ENCODE peak calls at places on chromosome 10, in nine cellular contexts. J, S, B, O, T, E, K, R and Y are unnamed samples.

GRCh38 chr10:44994752-44995530 is 5.8 kb upstream of the ZNF22 start:
- DNase-seq in J (no peak), S (no peak), B (no peak), O (no peak), T (peak), E (no peak), K (no peak), R (peak), Y (no peak)

GRCh38 chr10:107966817-107967216 is 802.3 kb upstream of the SORCS1 start:
- DNase-seq in J (no peak), S (no peak), B (no peak), O (no peak), T (no peak), E (no peak), K (no peak), R (no peak), Y (no peak)

GRCh38 chr10:96794786-96795733 is 37.0 kb upstream of the LCOR start:
- DNase-seq in J (no peak), S (no peak), B (no peak), O (no peak), T (no peak), E (no peak), K (no peak), R (no peak), Y (no peak)

GRCh38 chr10:11654659-11655058 is 43.2 kb upstream of the USP6NL start:
- DNase-seq in J (no peak), S (no peak), B (no peak), O (no peak), T (peak), E (no peak), K (no peak), R (no peak), Y (no peak)

GRCh38 chr10:102678842-102679289 is 34.6 kb downstream of the TRIM8 start:
- DNase-seq in J (peak), S (no peak), B (no peak), O (no peak), T (no peak), E (peak), K (peak), R (peak), Y (peak)

GRCh38 chr10:123997486-123998196 is 95.8 kb downstream of the CHST15 start:
- DNase-seq in J (peak), S (peak), B (peak), O (no peak), T (peak), E (peak), K (peak), R (no peak), Y (no peak)

GRCh38 chr10:9302142-9302746 is 1247.8 kb downstream of the GATA3 start:
- DNase-seq in J (no peak), S (no peak), B (peak), O (no peak), T (no peak), E (no peak), K (no peak), R (no peak), Y (no peak)

GRCh38 chr10:95282115-95282514 is 8.7 kb downstream of the PDLIM1 start:
- DNase-seq in J (no peak), S (no peak), B (no peak), O (no peak), T (no peak), E (no peak), K (no peak), R (no peak), Y (no peak)

GRCh38 chr10:21364196-21365114 is 161.0 kb downstream of the SKIDA1 start:
- DNase-seq in J (no peak), S (peak), B (peak), O (no peak), T (no peak), E (no peak), K (no peak), R (no peak), Y (no peak)

GRCh38 chr10:87861566-87861952 is 1.8 kb downstream of the KLLN start:
- DNase-seq in J (no peak), S (peak), B (peak), O (peak), T (peak), E (peak), K (peak), R (peak), Y (peak)

GRCh38 chr10:11870461-11870780 is 47.3 kb downstream of the PROSER2 start:
- DNase-seq in J (no peak), S (no peak), B (no peak), O (no peak), T (no peak), E (no peak), K (no peak), R (peak), Y (no peak)

GRCh38 chr10:90288403-90288933 is 569.4 kb downstream of the HTR7 start:
- DNase-seq in J (no peak), S (no peak), B (peak), O (no peak), T (no peak), E (no peak), K (no peak), R (no peak), Y (no peak)

GRCh38 chr10:391304-391703 is 256.0 kb downstream of the ZMYND11 start:
- DNase-seq in J (peak), S (no peak), B (no peak), O (no peak), T (no peak), E (no peak), K (no peak), R (no peak), Y (no peak)

GRCh38 chr10:79360499-79361342 is 13.5 kb downstream of the PPIF start:
- DNase-seq in J (no peak), S (peak), B (no peak), O (no peak), T (peak), E (no peak), K (no peak), R (no peak), Y (no peak)

GRCh38 chr10:64082083-64082482 is 560.9 kb downstream of the REEP3 start:
- DNase-seq in J (no peak), S (no peak), B (no peak), O (no peak), T (no peak), E (no peak), K (no peak), R (no peak), Y (no peak)

GRCh38 chr10:118968071-118968470 is 61.4 kb upstream of the NANOS1 start:
- DNase-seq in J (no peak), S (no peak), B (no peak), O (no peak), T (no peak), E (no peak), K (no peak), R (peak), Y (no peak)

GRCh38 chr10:118968482-118968881 is 61.0 kb upstream of the NANOS1 start:
- DNase-seq in J (peak), S (no peak), B (no peak), O (no peak), T (no peak), E (no peak), K (no peak), R (no peak), Y (no peak)

GRCh38 chr10:118966131-118967125 is 63.1 kb upstream of the NANOS1 start:
- DNase-seq in J (peak), S (no peak), B (no peak), O (no peak), T (peak), E (no peak), K (no peak), R (no peak), Y (no peak)

GRCh38 chr10:118965636-118966035 is 63.9 kb upstream of the NANOS1 start:
- DNase-seq in J (no peak), S (no peak), B (no peak), O (no peak), T (peak), E (no peak), K (no peak), R (peak), Y (no peak)

GRCh38 chr10:118967160-118967559 is 62.4 kb upstream of the NANOS1 start:
- DNase-seq in J (no peak), S (no peak), B (no peak), O (no peak), T (peak), E (no peak), K (no peak), R (no peak), Y (no peak)
- H3K27ac ChIP-seq in J (no peak), S (no peak), B (no peak), O (no peak), T (no peak), E (no peak), K (no peak), R (peak), Y (no peak)

DNA sequence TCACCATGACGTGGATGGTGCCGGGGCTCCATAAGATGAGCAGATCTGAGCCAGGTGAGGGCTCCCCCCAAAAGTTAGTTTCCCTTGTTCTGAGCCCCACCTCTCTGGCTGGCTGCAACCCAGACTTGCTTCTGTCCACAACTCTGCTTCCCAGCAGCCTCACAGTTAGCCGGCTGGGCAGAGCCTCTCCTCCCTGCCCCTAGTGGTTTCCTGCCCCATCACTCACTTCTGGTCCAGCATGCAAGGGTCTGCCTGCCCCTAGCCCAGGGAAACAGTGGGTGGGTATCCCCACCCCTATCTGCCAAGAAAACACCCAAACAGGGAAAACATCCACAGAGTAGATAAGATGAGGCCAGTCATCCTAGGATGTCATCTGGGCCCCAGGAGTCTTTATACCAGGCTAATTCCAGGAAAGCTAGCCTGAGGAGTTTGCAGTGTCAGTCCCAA is 342.0 kb downstream of the GRID1 start:
- DNase-seq in J (peak), S (no peak), B (no peak), O (no peak), T (no peak), E (no peak), K (no peak), R (no peak), Y (no peak)
- TF ChIP-seq CTCF in J (no peak), S (no peak), B (no peak), O (no peak), T (no peak), E (no peak), K (no peak), R (no peak), Y (no peak)

GRCh38 chr10:93222876-93223275 is 149.2 kb downstream of the CYP26A1 start:
- DNase-seq in J (no peak), S (no peak), B (no peak), O (no peak), T (no peak), E (no peak), K (no peak), R (no peak), Y (no peak)

GRCh38 chr10:93223336-93223735 is 149.6 kb downstream of the CYP26A1 start:
- DNase-seq in J (no peak), S (no peak), B (no peak), O (no peak), T (no peak), E (no peak), K (no peak), R (no peak), Y (no peak)

GRCh38 chr10:93226619-93227018 is 152.9 kb downstream of the CYP26A1 start:
- DNase-seq in J (no peak), S (no peak), B (no peak), O (no peak), T (no peak), E (no peak), K (no peak), R (no peak), Y (no peak)

GRCh38 chr10:93224005-93224779 is 150.5 kb downstream of the CYP26A1 start:
- DNase-seq in J (no peak), S (no peak), B (no peak), O (no peak), T (no peak), E (no peak), K (no peak), R (no peak), Y (no peak)

GRCh38 chr10:93225938-93226337 is 152.2 kb downstream of the CYP26A1 start:
- DNase-seq in J (peak), S (no peak), B (no peak), O (no peak), T (no peak), E (no peak), K (no peak), R (no peak), Y (no peak)
- H3K27ac ChIP-seq in J (no peak), S (peak), B (no peak), O (no peak), T (no peak), E (no peak), K (no peak), R (no peak), Y (no peak)

DNA sequence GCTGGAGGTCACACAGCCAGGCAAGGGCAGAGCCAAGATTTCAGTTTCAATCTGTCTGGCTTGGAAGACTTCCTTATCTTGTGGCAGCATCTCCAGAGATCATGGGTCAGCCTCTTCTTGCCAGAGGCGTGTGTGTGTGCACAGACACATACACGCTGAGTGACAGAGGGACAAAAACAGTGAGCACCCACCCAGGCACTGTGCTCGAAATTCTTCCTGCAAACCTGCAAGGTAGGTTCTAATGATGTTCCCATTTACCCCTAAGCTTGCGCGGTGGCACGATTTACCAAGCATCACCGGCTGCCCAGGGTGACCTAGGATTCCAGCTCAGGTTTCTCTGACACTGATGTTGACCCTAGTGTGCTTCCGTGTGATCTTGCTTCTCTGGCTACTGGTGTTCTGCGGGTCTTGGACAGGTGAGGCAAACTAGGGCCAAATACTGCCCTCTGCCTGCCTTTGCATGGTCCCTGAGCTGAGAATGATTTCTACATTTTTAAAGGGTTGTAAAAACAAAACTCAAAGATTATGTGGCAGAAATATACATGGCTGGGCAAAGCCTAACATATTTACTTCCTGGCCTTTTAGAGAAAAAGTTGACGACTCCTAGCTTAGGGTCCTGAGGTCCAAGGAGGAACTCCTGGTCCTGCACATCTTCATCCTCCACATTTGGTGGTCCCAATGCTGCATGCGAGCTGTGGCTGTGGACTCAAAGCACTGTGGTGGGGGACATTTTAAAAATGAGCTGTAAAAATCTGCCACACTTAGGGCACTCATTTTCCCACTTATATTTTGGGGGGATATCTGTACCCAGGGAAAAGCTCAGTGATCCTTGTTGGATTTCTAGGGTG is 268.5 kb downstream of the RPS24 start:
- DNase-seq in J (no peak), S (no peak), B (no peak), O (no peak), T (peak), E (no peak), K (no peak), R (no peak), Y (peak)
- TF ChIP-seq CTCF in J (peak), S (no peak), B (peak), O (no peak), T (no peak), E (no peak), K (no peak), R (no peak), Y (no peak)